ENCODE peak calls at places on chromosomes 11 and 22, in nine cellular contexts. One of them, this sample, is unnamed.

GRCh38 chr11:63916837-63917684 is at the start of gene RCOR2:
- DNase-seq in posterior cingulate gyrus: peak
- DNase-seq in RWPE1: peak
- DNase-seq in stimulated activated CD4-positive, alpha-beta T cell treated with anti-CD3 and anti-CD28 coated beads, Interleukin-2, amount 100 ng/mL, for 24 hours: peak
- DNase-seq in choroid plexus epithelial cell: peak
- DNase-seq in occipital lobe: peak
- DNase-seq in ureter: peak
- DNase-seq in activated CD8-positive, alpha-beta memory T cell treated with anti-CD3 and anti-CD28 coated beads, Interleukin-2, amount 10 ng/mL, durations not matched to agents 7 days and 5 days: peak
- DNase-seq in osteoblast: peak
- DNase-seq in this sample: peak

GRCh38 chr11:797300-798092 is 585 bp downstream of the SLC25A22 start:
- DNase-seq in posterior cingulate gyrus: peak
- DNase-seq in RWPE1: peak
- DNase-seq in stimulated activated CD4-positive, alpha-beta T cell treated with anti-CD3 and anti-CD28 coated beads, Interleukin-2, amount 100 ng/mL, for 24 hours: peak
- DNase-seq in choroid plexus epithelial cell: peak
- DNase-seq in occipital lobe: peak
- DNase-seq in ureter: peak
- DNase-seq in activated CD8-positive, alpha-beta memory T cell treated with anti-CD3 and anti-CD28 coated beads, Interleukin-2, amount 10 ng/mL, durations not matched to agents 7 days and 5 days: peak
- DNase-seq in osteoblast: peak
- DNase-seq in this sample: peak

GRCh38 chr11:14549891-14550290 is 29.7 kb upstream of the PSMA1 start:
- DNase-seq in posterior cingulate gyrus: no peak
- DNase-seq in RWPE1: no peak
- DNase-seq in stimulated activated CD4-positive, alpha-beta T cell treated with anti-CD3 and anti-CD28 coated beads, Interleukin-2, amount 100 ng/mL, for 24 hours: no peak
- DNase-seq in choroid plexus epithelial cell: no peak
- DNase-seq in occipital lobe: no peak
- DNase-seq in ureter: no peak
- DNase-seq in activated CD8-positive, alpha-beta memory T cell treated with anti-CD3 and anti-CD28 coated beads, Interleukin-2, amount 10 ng/mL, durations not matched to agents 7 days and 5 days: no peak
- DNase-seq in osteoblast: no peak
- DNase-seq in this sample: no peak

GRCh38 chr11:102430158-102430836 is 22.3 kb downstream of the TMEM123 start:
- DNase-seq in posterior cingulate gyrus: no peak
- DNase-seq in RWPE1: no peak
- DNase-seq in stimulated activated CD4-positive, alpha-beta T cell treated with anti-CD3 and anti-CD28 coated beads, Interleukin-2, amount 100 ng/mL, for 24 hours: no peak
- DNase-seq in choroid plexus epithelial cell: peak
- DNase-seq in occipital lobe: no peak
- DNase-seq in ureter: no peak
- DNase-seq in activated CD8-positive, alpha-beta memory T cell treated with anti-CD3 and anti-CD28 coated beads, Interleukin-2, amount 10 ng/mL, durations not matched to agents 7 days and 5 days: no peak
- DNase-seq in osteoblast: peak
- DNase-seq in this sample: peak

GRCh38 chr11:133082851-133083488 is 449.3 kb downstream of the OPCML start:
- DNase-seq in posterior cingulate gyrus: peak
- DNase-seq in RWPE1: peak
- DNase-seq in stimulated activated CD4-positive, alpha-beta T cell treated with anti-CD3 and anti-CD28 coated beads, Interleukin-2, amount 100 ng/mL, for 24 hours: peak
- DNase-seq in choroid plexus epithelial cell: peak
- DNase-seq in occipital lobe: peak
- DNase-seq in ureter: no peak
- DNase-seq in activated CD8-positive, alpha-beta memory T cell treated with anti-CD3 and anti-CD28 coated beads, Interleukin-2, amount 10 ng/mL, durations not matched to agents 7 days and 5 days: peak
- DNase-seq in osteoblast: peak
- DNase-seq in this sample: peak

GRCh38 chr22:46391486-46392136 is 56.1 kb downstream of the TRMU start:
- DNase-seq in posterior cingulate gyrus: no peak
- DNase-seq in RWPE1: no peak
- DNase-seq in stimulated activated CD4-positive, alpha-beta T cell treated with anti-CD3 and anti-CD28 coated beads, Interleukin-2, amount 100 ng/mL, for 24 hours: no peak
- DNase-seq in choroid plexus epithelial cell: no peak
- DNase-seq in occipital lobe: no peak
- DNase-seq in ureter: no peak
- DNase-seq in activated CD8-positive, alpha-beta memory T cell treated with anti-CD3 and anti-CD28 coated beads, Interleukin-2, amount 10 ng/mL, durations not matched to agents 7 days and 5 days: no peak
- DNase-seq in osteoblast: no peak
- DNase-seq in this sample: no peak

GRCh38 chr11:118604566-118604965 is 2.8 kb upstream of the PHLDB1 start:
- DNase-seq in posterior cingulate gyrus: no peak
- DNase-seq in RWPE1: no peak
- DNase-seq in stimulated activated CD4-positive, alpha-beta T cell treated with anti-CD3 and anti-CD28 coated beads, Interleukin-2, amount 100 ng/mL, for 24 hours: no peak
- DNase-seq in choroid plexus epithelial cell: no peak
- DNase-seq in occipital lobe: no peak
- DNase-seq in ureter: no peak
- DNase-seq in activated CD8-positive, alpha-beta memory T cell treated with anti-CD3 and anti-CD28 coated beads, Interleukin-2, amount 10 ng/mL, durations not matched to agents 7 days and 5 days: no peak
- DNase-seq in osteoblast: no peak
- DNase-seq in this sample: no peak

GRCh38 chr11:109940816-109941215 is 152.4 kb upstream of the ZC3H12C start:
- DNase-seq in posterior cingulate gyrus: no peak
- DNase-seq in RWPE1: peak
- DNase-seq in stimulated activated CD4-positive, alpha-beta T cell treated with anti-CD3 and anti-CD28 coated beads, Interleukin-2, amount 100 ng/mL, for 24 hours: no peak
- DNase-seq in choroid plexus epithelial cell: peak
- DNase-seq in occipital lobe: no peak
- DNase-seq in ureter: no peak
- DNase-seq in activated CD8-positive, alpha-beta memory T cell treated with anti-CD3 and anti-CD28 coated beads, Interleukin-2, amount 10 ng/mL, durations not matched to agents 7 days and 5 days: no peak
- DNase-seq in osteoblast: no peak
- DNase-seq in this sample: no peak

GRCh38 chr22:38868886-38869381 is 3.1 kb downstream of the CBX6 start:
- DNase-seq in posterior cingulate gyrus: peak
- DNase-seq in RWPE1: peak
- DNase-seq in stimulated activated CD4-positive, alpha-beta T cell treated with anti-CD3 and anti-CD28 coated beads, Interleukin-2, amount 100 ng/mL, for 24 hours: peak
- DNase-seq in choroid plexus epithelial cell: peak
- DNase-seq in occipital lobe: peak
- DNase-seq in ureter: peak
- DNase-seq in activated CD8-positive, alpha-beta memory T cell treated with anti-CD3 and anti-CD28 coated beads, Interleukin-2, amount 10 ng/mL, durations not matched to agents 7 days and 5 days: peak
- DNase-seq in osteoblast: peak
- DNase-seq in this sample: peak

GRCh38 chr11:83609181-83609580 is 323.0 kb upstream of the CCDC90B start:
- DNase-seq in posterior cingulate gyrus: no peak
- DNase-seq in RWPE1: no peak
- DNase-seq in stimulated activated CD4-positive, alpha-beta T cell treated with anti-CD3 and anti-CD28 coated beads, Interleukin-2, amount 100 ng/mL, for 24 hours: no peak
- DNase-seq in choroid plexus epithelial cell: no peak
- DNase-seq in occipital lobe: no peak
- DNase-seq in ureter: no peak
- DNase-seq in activated CD8-positive, alpha-beta memory T cell treated with anti-CD3 and anti-CD28 coated beads, Interleukin-2, amount 10 ng/mL, durations not matched to agents 7 days and 5 days: no peak
- DNase-seq in osteoblast: no peak
- DNase-seq in this sample: no peak

GRCh38 chr11:125083312-125084056 is 20.4 kb downstream of the SLC37A2 start:
- DNase-seq in posterior cingulate gyrus: no peak
- DNase-seq in RWPE1: no peak
- DNase-seq in stimulated activated CD4-positive, alpha-beta T cell treated with anti-CD3 and anti-CD28 coated beads, Interleukin-2, amount 100 ng/mL, for 24 hours: no peak
- DNase-seq in choroid plexus epithelial cell: no peak
- DNase-seq in occipital lobe: no peak
- DNase-seq in ureter: no peak
- DNase-seq in activated CD8-positive, alpha-beta memory T cell treated with anti-CD3 and anti-CD28 coated beads, Interleukin-2, amount 10 ng/mL, durations not matched to agents 7 days and 5 days: peak
- DNase-seq in osteoblast: no peak
- DNase-seq in this sample: no peak

GRCh38 chr11:65435330-65435931 is 12.8 kb downstream of the NEAT1 start:
- DNase-seq in posterior cingulate gyrus: no peak
- DNase-seq in RWPE1: no peak
- DNase-seq in stimulated activated CD4-positive, alpha-beta T cell treated with anti-CD3 and anti-CD28 coated beads, Interleukin-2, amount 100 ng/mL, for 24 hours: no peak
- DNase-seq in choroid plexus epithelial cell: peak
- DNase-seq in occipital lobe: no peak
- DNase-seq in ureter: peak
- DNase-seq in activated CD8-positive, alpha-beta memory T cell treated with anti-CD3 and anti-CD28 coated beads, Interleukin-2, amount 10 ng/mL, durations not matched to agents 7 days and 5 days: peak
- DNase-seq in osteoblast: no peak
- DNase-seq in this sample: no peak

GRCh38 chr11:2826679-2827056 is 58.9 kb downstream of the CDKN1C start:
- DNase-seq in posterior cingulate gyrus: peak
- DNase-seq in RWPE1: no peak
- DNase-seq in stimulated activated CD4-positive, alpha-beta T cell treated with anti-CD3 and anti-CD28 coated beads, Interleukin-2, amount 100 ng/mL, for 24 hours: no peak
- DNase-seq in choroid plexus epithelial cell: no peak
- DNase-seq in occipital lobe: no peak
- DNase-seq in ureter: no peak
- DNase-seq in activated CD8-positive, alpha-beta memory T cell treated with anti-CD3 and anti-CD28 coated beads, Interleukin-2, amount 10 ng/mL, durations not matched to agents 7 days and 5 days: no peak
- DNase-seq in osteoblast: no peak
- DNase-seq in this sample: no peak

GRCh38 chr11:61627831-61628753 is 47.2 kb upstream of the SYT7 start:
- DNase-seq in posterior cingulate gyrus: peak
- DNase-seq in RWPE1: peak
- DNase-seq in stimulated activated CD4-positive, alpha-beta T cell treated with anti-CD3 and anti-CD28 coated beads, Interleukin-2, amount 100 ng/mL, for 24 hours: peak
- DNase-seq in choroid plexus epithelial cell: peak
- DNase-seq in occipital lobe: no peak
- DNase-seq in ureter: peak
- DNase-seq in activated CD8-positive, alpha-beta memory T cell treated with anti-CD3 and anti-CD28 coated beads, Interleukin-2, amount 10 ng/mL, durations not matched to agents 7 days and 5 days: peak
- DNase-seq in osteoblast: peak
- DNase-seq in this sample: peak

GRCh38 chr11:116513278-116513823 is 259.4 kb downstream of the BUD13 start:
- DNase-seq in posterior cingulate gyrus: no peak
- DNase-seq in RWPE1: no peak
- DNase-seq in stimulated activated CD4-positive, alpha-beta T cell treated with anti-CD3 and anti-CD28 coated beads, Interleukin-2, amount 100 ng/mL, for 24 hours: no peak
- DNase-seq in choroid plexus epithelial cell: no peak
- DNase-seq in occipital lobe: no peak
- DNase-seq in ureter: no peak
- DNase-seq in activated CD8-positive, alpha-beta memory T cell treated with anti-CD3 and anti-CD28 coated beads, Interleukin-2, amount 10 ng/mL, durations not matched to agents 7 days and 5 days: no peak
- DNase-seq in osteoblast: no peak
- DNase-seq in this sample: no peak

GRCh38 chr11:128465946-128466688 is 121.2 kb downstream of the ETS1 start:
- DNase-seq in posterior cingulate gyrus: no peak
- DNase-seq in RWPE1: no peak
- DNase-seq in stimulated activated CD4-positive, alpha-beta T cell treated with anti-CD3 and anti-CD28 coated beads, Interleukin-2, amount 100 ng/mL, for 24 hours: no peak
- DNase-seq in choroid plexus epithelial cell: no peak
- DNase-seq in occipital lobe: no peak
- DNase-seq in ureter: no peak
- DNase-seq in activated CD8-positive, alpha-beta memory T cell treated with anti-CD3 and anti-CD28 coated beads, Interleukin-2, amount 10 ng/mL, durations not matched to agents 7 days and 5 days: no peak
- DNase-seq in osteoblast: peak
- DNase-seq in this sample: no peak